ENCODE peak calls at places on chromosome 22, in seven cellular contexts. One of them, this sample, is unnamed.
A peak's percentile ranks its signal among the peaks of the same experiment; 100 is the strongest.

GRCh38 chr22:27474711-27475547 is 326.6 kb downstream of the MN1 start:
- DNase-seq in HFF-Myc: peak; percentile 82
- DNase-seq in neural crest cell: no peak
- DNase-seq in mucosa of descending colon: no peak
- DNase-seq in A549: peak; percentile 65
- DNase-seq in GM12865: no peak
- DNase-seq in PC-9: peak; percentile 100
- DNase-seq in this sample: peak; percentile 33

GRCh38 chr22:27153386-27153785 is 496.0 kb downstream of the MIAT start:
- DNase-seq in PC-9: no peak
- DNase-seq in GM12865: no peak
- DNase-seq in neural crest cell: no peak
- DNase-seq in mucosa of descending colon: no peak
- DNase-seq in HFF-Myc: no peak
- DNase-seq in A549: no peak
- DNase-seq in this sample: no peak

GRCh38 chr22:24107668-24108067 is 73.6 kb upstream of the SUSD2 start:
- DNase-seq in neural crest cell: no peak
- DNase-seq in PC-9: no peak
- DNase-seq in GM12865: no peak
- DNase-seq in A549: no peak
- DNase-seq in HFF-Myc: peak; percentile 36
- DNase-seq in mucosa of descending colon: peak; percentile 72
- DNase-seq in this sample: peak; percentile 62

GRCh38 chr22:48574776-48575566 is 1252.7 kb downstream of the BRD1 start:
- DNase-seq in HFF-Myc: no peak
- DNase-seq in mucosa of descending colon: peak; percentile 35
- DNase-seq in A549: peak; percentile 79
- DNase-seq in GM12865: no peak
- DNase-seq in PC-9: no peak
- DNase-seq in neural crest cell: peak; percentile 73
- DNase-seq in this sample: no peak

GRCh38 chr22:31253949-31254348 is 38.3 kb downstream of the PIK3IP1 start:
- DNase-seq in A549: no peak
- DNase-seq in GM12865: no peak
- DNase-seq in PC-9: peak; percentile 81
- DNase-seq in HFF-Myc: no peak
- DNase-seq in neural crest cell: no peak
- DNase-seq in mucosa of descending colon: peak; percentile 69
- DNase-seq in this sample: no peak

GRCh38 chr22:24776525-24776924 is 2.0 kb upstream of the PIWIL3 start:
- DNase-seq in GM12865: no peak
- DNase-seq in A549: no peak
- DNase-seq in HFF-Myc: no peak
- DNase-seq in PC-9: no peak
- DNase-seq in neural crest cell: no peak
- DNase-seq in mucosa of descending colon: no peak
- DNase-seq in this sample: no peak

GRCh38 chr22:35016909-35017308 is 49.0 kb upstream of the ISX start:
- DNase-seq in HFF-Myc: no peak
- DNase-seq in GM12865: no peak
- DNase-seq in mucosa of descending colon: no peak
- DNase-seq in neural crest cell: no peak
- DNase-seq in A549: no peak
- DNase-seq in PC-9: no peak
- DNase-seq in this sample: no peak

GRCh38 chr22:40826984-40827741 is 8.0 kb upstream of the SLC25A17 start:
- DNase-seq in HFF-Myc: no peak
- DNase-seq in mucosa of descending colon: no peak
- DNase-seq in neural crest cell: no peak
- DNase-seq in PC-9: no peak
- DNase-seq in A549: no peak
- DNase-seq in GM12865: no peak
- DNase-seq in this sample: no peak

GRCh38 chr22:39292561-39293074 is 26.8 kb downstream of the RPL3 start:
- DNase-seq in neural crest cell: peak; percentile 34
- DNase-seq in PC-9: peak; percentile 96
- DNase-seq in mucosa of descending colon: peak; percentile 90
- DNase-seq in HFF-Myc: peak; percentile 64
- DNase-seq in GM12865: peak; percentile 29
- DNase-seq in A549: peak; percentile 81
- DNase-seq in this sample: peak; percentile 75

GRCh38 chr22:24289138-24289537 is 18.5 kb downstream of the SPECC1L start:
- DNase-seq in PC-9: no peak
- DNase-seq in A549: no peak
- DNase-seq in neural crest cell: no peak
- DNase-seq in mucosa of descending colon: no peak
- DNase-seq in GM12865: no peak
- DNase-seq in HFF-Myc: peak; percentile 52
- DNase-seq in this sample: no peak

GRCh38 chr22:39254789-39255298 is 10.1 kb upstream of the PDGFB start:
- DNase-seq in PC-9: no peak
- DNase-seq in neural crest cell: no peak
- DNase-seq in mucosa of descending colon: no peak
- DNase-seq in HFF-Myc: no peak
- DNase-seq in A549: no peak
- DNase-seq in GM12865: peak; percentile 89
- DNase-seq in this sample: no peak

GRCh38 chr22:31085928-31086327 is 4.8 kb downstream of the SMTN start:
- DNase-seq in GM12865: no peak
- DNase-seq in HFF-Myc: no peak
- DNase-seq in PC-9: no peak
- DNase-seq in A549: no peak
- DNase-seq in mucosa of descending colon: no peak
- DNase-seq in neural crest cell: no peak
- DNase-seq in this sample: no peak

GRCh38 chr22:28075260-28075981 is 156.4 kb upstream of the PITPNB start:
- DNase-seq in neural crest cell: no peak
- DNase-seq in HFF-Myc: peak; percentile 68
- DNase-seq in A549: peak; percentile 5
- DNase-seq in PC-9: no peak
- DNase-seq in GM12865: no peak
- DNase-seq in mucosa of descending colon: no peak
- DNase-seq in this sample: no peak

GRCh38 chr22:24975813-24976341 is 23.4 kb downstream of the KIAA1671 start:
- DNase-seq in A549: no peak
- DNase-seq in PC-9: no peak
- DNase-seq in HFF-Myc: no peak
- DNase-seq in GM12865: no peak
- DNase-seq in mucosa of descending colon: peak; percentile 71
- DNase-seq in neural crest cell: no peak
- DNase-seq in this sample: no peak

GRCh38 chr22:37282385-37282677 is at the start of gene CYTH4:
- DNase-seq in A549: no peak
- DNase-seq in GM12865: peak; percentile 73
- DNase-seq in neural crest cell: no peak
- DNase-seq in PC-9: no peak
- DNase-seq in mucosa of descending colon: peak; percentile 93
- DNase-seq in HFF-Myc: no peak
- DNase-seq in this sample: no peak

GRCh38 chr22:39316440-39317083 is 2.9 kb downstream of the RPL3 start:
- DNase-seq in PC-9: peak; percentile 95
- DNase-seq in HFF-Myc: no peak
- DNase-seq in neural crest cell: peak; percentile 71
- DNase-seq in GM12865: peak; percentile 87
- DNase-seq in mucosa of descending colon: peak; percentile 66
- DNase-seq in A549: no peak
- DNase-seq in this sample: peak; percentile 60

DNA sequence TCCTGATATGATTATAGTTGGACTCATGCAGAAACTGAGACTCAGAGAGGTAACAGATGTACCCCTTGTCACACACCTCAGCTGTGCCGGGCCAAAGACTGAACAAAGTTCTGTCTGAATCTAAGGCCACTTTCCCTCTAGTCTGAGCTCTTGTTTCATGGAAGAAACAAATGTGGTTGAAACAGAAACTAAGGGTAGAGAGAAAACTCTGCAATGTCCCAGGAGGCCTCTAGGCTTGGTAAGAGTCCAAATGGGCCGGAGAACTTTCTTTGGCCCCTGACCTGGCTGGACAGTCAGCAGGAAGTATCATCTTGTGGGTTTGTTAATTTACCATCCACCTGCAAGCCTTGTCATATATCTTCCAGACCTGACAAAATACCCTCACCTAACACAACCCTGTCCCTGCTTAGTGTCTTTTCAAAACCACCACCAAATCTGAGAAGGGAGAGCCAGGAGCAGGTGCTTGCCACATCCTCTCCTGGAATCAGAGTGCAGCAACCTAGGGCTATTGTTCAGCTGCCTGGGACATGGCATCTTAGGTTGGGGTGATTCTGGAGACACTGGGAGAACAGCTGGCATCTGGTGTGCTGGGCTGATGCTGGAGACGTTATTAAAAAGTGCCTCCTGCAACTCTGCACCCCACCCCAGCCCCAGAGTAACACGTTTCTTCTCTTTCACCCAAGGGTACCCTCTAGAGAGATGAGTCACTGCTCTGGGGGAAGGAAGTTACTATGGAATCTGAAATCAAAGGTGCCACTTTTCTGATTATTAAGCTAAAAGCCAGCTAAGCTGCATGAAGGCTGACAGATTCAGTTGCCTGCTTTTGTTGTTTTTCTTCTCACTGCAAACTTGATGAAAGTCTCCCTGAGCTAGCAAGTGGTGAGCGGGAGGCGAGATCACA is 126.3 kb upstream of the TIMP3 start:
- DNase-seq in GM12865: no peak
- DNase-seq in HFF-Myc: no peak
- DNase-seq in PC-9: peak; percentile 73
- DNase-seq in A549: no peak
- DNase-seq in neural crest cell: no peak
- DNase-seq in mucosa of descending colon: no peak
- DNase-seq in this sample: no peak
- TF ChIP-seq CTCF in GM12865: no peak
- TF ChIP-seq CTCF in HFF-Myc: no peak
- TF ChIP-seq CTCF in PC-9: no peak
- TF ChIP-seq CTCF in A549: no peak
- TF ChIP-seq CTCF in neural crest cell: no peak
- TF ChIP-seq CTCF in mucosa of descending colon: no peak
- TF ChIP-seq CTCF in this sample: no peak

DNA sequence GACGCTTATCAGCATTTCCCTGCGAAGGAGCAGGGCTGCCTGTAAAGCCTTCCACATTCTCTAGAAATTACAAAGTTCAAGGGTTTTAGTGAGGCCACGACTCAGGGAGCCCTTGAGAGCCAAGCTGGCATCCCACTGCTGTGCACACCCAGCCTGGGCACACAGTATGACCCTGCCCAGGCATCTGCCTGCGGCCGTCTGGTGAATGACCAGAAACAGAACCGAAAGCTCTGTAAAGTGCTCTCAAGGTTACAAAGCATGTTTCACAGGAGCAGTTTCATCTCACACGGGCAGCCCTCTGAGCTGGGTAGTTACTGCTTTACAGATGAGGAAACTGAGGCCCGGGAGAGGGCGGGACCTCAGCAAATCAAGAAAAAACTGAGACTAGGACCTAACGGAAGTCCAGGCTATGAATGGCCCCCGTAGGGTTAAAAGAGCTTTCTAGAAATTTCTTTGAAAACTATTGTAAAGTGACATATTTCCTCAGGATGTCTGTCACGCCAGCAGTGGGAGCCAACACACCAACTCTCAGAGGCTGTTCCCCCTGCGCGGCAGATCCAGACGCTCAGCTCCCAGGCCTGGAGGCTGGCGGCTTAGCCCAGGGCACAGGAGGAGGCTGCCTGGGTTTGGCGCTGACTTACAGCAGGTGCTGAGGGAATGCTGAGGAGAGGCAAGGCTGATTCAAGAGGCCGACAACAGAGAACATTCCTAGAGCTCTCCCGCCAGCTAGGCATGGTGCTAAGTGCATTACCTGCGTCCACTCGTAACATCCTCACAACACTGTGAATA is 7.7 kb upstream of the TCF20 start:
- DNase-seq in neural crest cell: no peak
- DNase-seq in A549: no peak
- DNase-seq in HFF-Myc: no peak
- DNase-seq in mucosa of descending colon: no peak
- DNase-seq in GM12865: peak; percentile 73
- DNase-seq in PC-9: no peak
- DNase-seq in this sample: no peak
- TF ChIP-seq CTCF in neural crest cell: peak; percentile 44
- TF ChIP-seq CTCF in A549: no peak
- TF ChIP-seq CTCF in HFF-Myc: peak; percentile 31
- TF ChIP-seq CTCF in mucosa of descending colon: no peak
- TF ChIP-seq CTCF in GM12865: peak; percentile 30
- TF ChIP-seq CTCF in PC-9: no peak
- TF ChIP-seq CTCF in this sample: no peak

GRCh38 chr22:22788460-22789037 is 99.1 kb upstream of the IGLL5 start:
- DNase-seq in PC-9: no peak
- DNase-seq in HFF-Myc: no peak
- DNase-seq in mucosa of descending colon: no peak
- DNase-seq in GM12865: no peak
- DNase-seq in neural crest cell: no peak
- DNase-seq in A549: no peak
- DNase-seq in this sample: no peak
- TF ChIP-seq CTCF in PC-9: no peak
- TF ChIP-seq CTCF in HFF-Myc: no peak
- TF ChIP-seq CTCF in mucosa of descending colon: no peak
- TF ChIP-seq CTCF in GM12865: no peak
- TF ChIP-seq CTCF in neural crest cell: no peak
- TF ChIP-seq CTCF in A549: no peak
- TF ChIP-seq CTCF in this sample: no peak

DNA sequence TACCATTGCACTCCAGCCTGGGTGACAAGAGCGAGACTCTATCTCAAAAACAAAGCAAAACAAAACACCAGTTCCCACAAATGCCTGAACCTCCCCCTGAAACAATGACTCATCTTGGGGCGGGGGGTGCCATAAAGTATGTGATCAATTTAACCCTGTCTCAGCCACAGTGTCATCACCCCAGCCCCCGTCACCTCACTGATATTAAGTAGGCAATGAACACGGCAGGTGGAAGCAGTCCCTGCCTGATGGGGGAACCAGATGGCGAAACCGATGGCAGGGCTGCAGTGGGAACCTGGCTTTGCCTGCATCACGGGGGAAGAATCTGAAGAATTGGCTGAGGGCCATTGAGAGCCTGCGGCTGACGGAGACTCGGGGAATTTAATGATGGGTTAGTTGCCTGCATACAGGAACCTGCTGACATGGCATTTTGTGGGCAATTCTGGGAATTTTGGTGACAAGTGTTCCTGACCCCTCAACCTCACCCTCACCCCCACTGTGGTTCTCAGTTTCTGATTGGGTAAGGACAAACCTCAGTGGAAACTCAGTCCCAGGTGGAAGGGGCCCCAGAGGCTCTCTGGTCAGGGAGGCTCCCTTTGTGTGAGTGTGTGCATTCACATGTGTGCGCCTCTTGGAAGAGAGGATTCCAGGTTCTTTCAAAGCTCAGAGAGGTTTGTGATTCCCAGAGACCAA is 39.1 kb upstream of the SHISAL1 start:
- DNase-seq in GM12865: peak; percentile 10
- DNase-seq in mucosa of descending colon: peak; percentile 44
- DNase-seq in neural crest cell: no peak
- DNase-seq in A549: peak; percentile 38
- DNase-seq in PC-9: peak; percentile 93
- DNase-seq in HFF-Myc: peak; percentile 79
- DNase-seq in this sample: peak; percentile 42
- TF ChIP-seq CTCF in GM12865: no peak
- TF ChIP-seq CTCF in mucosa of descending colon: no peak
- TF ChIP-seq CTCF in neural crest cell: no peak
- TF ChIP-seq CTCF in A549: no peak
- TF ChIP-seq CTCF in PC-9: no peak
- TF ChIP-seq CTCF in HFF-Myc: no peak
- TF ChIP-seq CTCF in this sample: no peak